ENCODE peak calls at places on chromosomes 11 and 22, in four cellular contexts. H, C, N and X are unnamed samples. For H3K27me3, the result is how much of the 10 kb centered on the place peaks cover.

GRCh38 chr11:119734788-119735187 is 5.8 kb upstream of the NECTIN1 start:
- DNase-seq in C (no peak), H (no peak), N (no peak), X (no peak)

GRCh38 chr11:82927264-82927880 is 25.8 kb downstream of the DDIAS start:
- DNase-seq in H (no peak), N (peak), C (peak), X (no peak)

GRCh38 chr11:100753144-100753543 is 66.1 kb downstream of the ARHGAP42 start:
- DNase-seq in N (no peak), H (no peak), C (peak), X (no peak)

GRCh38 chr11:47533690-47534135 is 19.2 kb downstream of the CELF1 start:
- DNase-seq in H (no peak), C (no peak), N (no peak), X (no peak)

GRCh38 chr11:10263929-10264328 is 30.1 kb downstream of the SBF2 start:
- DNase-seq in H (no peak), N (no peak), C (no peak), X (no peak)

GRCh38 chr11:17314232-17314547 is 37.4 kb upstream of the NCR3LG1 start:
- DNase-seq in H (no peak), C (peak), N (no peak), X (no peak)

GRCh38 chr22:28029201-28029948 is 110.3 kb upstream of the PITPNB start:
- DNase-seq in C (no peak), N (no peak), H (peak), X (no peak)

GRCh38 chr11:112852141-112852853 is 108.9 kb upstream of the NCAM1 start:
- DNase-seq in C (peak), N (no peak), H (no peak), X (no peak)

GRCh38 chr11:18012314-18012905 is 437 bp downstream of the SERGEF start:
- DNase-seq in C (peak), H (peak), N (peak), X (no peak)

GRCh38 chr22:29629382-29630179 is 26.1 kb downstream of the NF2 start:
- DNase-seq in N (no peak), C (no peak), H (no peak), X (no peak)

GRCh38 chr22:45972868-45973212 is 4.1 kb downstream of the WNT7B start:
- DNase-seq in N (no peak), C (no peak), H (no peak), X (no peak)

GRCh38 chr22:45971389-45972028 is 5.5 kb downstream of the WNT7B start:
- DNase-seq in C (no peak), H (no peak), N (no peak), X (peak)

GRCh38 chr22:45974498-45974897 is 2.5 kb downstream of the WNT7B start:
- DNase-seq in H (no peak), N (no peak), C (no peak), X (peak)

GRCh38 chr22:45970709-45971388 is 6.1 kb downstream of the WNT7B start:
- DNase-seq in N (no peak), H (no peak), C (no peak), X (peak)

GRCh38 chr22:45972091-45972867 is 4.7 kb downstream of the WNT7B start:
- DNase-seq in H (no peak), N (no peak), C (peak), X (no peak)
- H3K4me3 ChIP-seq in H (peak), N (no peak), C (peak), X (no peak)

GRCh38 chr22:22407061-22407460 is 101.5 kb downstream of the ZNF280B start:
- DNase-seq in N (no peak), C (no peak), H (no peak), X (no peak)
- H3K27me3 ChIP-seq in N (under half), C (under half), H (under half), X (under half)

GRCh38 chr11:121478895-121479281 is 26.1 kb upstream of the SORL1-AS1 start:
- DNase-seq in C (no peak), H (no peak), N (no peak), X (no peak)
- H3K4me3 ChIP-seq in C (no peak), H (no peak), N (no peak), X (no peak)

GRCh38 chr11:2446590-2447252 is 1.9 kb downstream of the KCNQ1 start:
- DNase-seq in C (no peak), N (no peak), H (no peak), X (peak)
- H3K27me3 ChIP-seq in C (half or more), N (under half), H (under half), X (under half)

GRCh38 chr22:39245130-39246039 is 603 bp upstream of the PDGFB start:
- DNase-seq in H (no peak), C (no peak), N (no peak), X (no peak)
- H3K4me3 ChIP-seq in H (no peak), C (peak), N (peak), X (peak)